ENCODE peak calls at places on chromosomes 2 and 18, in four cellular contexts. One of them, this sample, is unnamed.
A peak's percentile ranks its signal among the peaks of the same experiment; 100 is the strongest.

GRCh38 chr2:28981016-28981441 is at the start of gene TOGARAM2:
- DNase-seq in NCI-H446: no peak
- DNase-seq in GM04503: no peak
- DNase-seq in neural crest cell: no peak
- DNase-seq in this sample: no peak

GRCh38 chr2:235238537-235238936 is 255.3 kb upstream of the AGAP1 start:
- DNase-seq in NCI-H446: no peak
- DNase-seq in GM04503: peak; percentile 77
- DNase-seq in neural crest cell: no peak
- DNase-seq in this sample: no peak

GRCh38 chr2:19607931-19608762 is 249.7 kb upstream of the OSR1 start:
- DNase-seq in NCI-H446: no peak
- DNase-seq in GM04503: peak; percentile 81
- DNase-seq in neural crest cell: no peak
- DNase-seq in this sample: no peak

GRCh38 chr2:104868081-104868806 is 14.3 kb downstream of the POU3F3 start:
- DNase-seq in NCI-H446: no peak
- DNase-seq in GM04503: no peak
- DNase-seq in neural crest cell: no peak
- DNase-seq in this sample: no peak

GRCh38 chr2:147547425-147547824 is 297.4 kb upstream of the ACVR2A start:
- DNase-seq in NCI-H446: no peak
- DNase-seq in GM04503: no peak
- DNase-seq in neural crest cell: no peak
- DNase-seq in this sample: no peak

GRCh38 chr18:79756143-79756500 is 41.6 kb upstream of the KCNG2 start:
- DNase-seq in NCI-H446: no peak
- DNase-seq in GM04503: no peak
- DNase-seq in neural crest cell: no peak
- DNase-seq in this sample: no peak

GRCh38 chr18:58466636-58467205 is 162.2 kb downstream of the ALPK2 start:
- DNase-seq in NCI-H446: no peak
- DNase-seq in GM04503: no peak
- DNase-seq in neural crest cell: no peak
- DNase-seq in this sample: no peak

GRCh38 chr2:197799072-197799471 is 5.3 kb upstream of the PLCL1 start:
- DNase-seq in NCI-H446: no peak
- DNase-seq in GM04503: no peak
- DNase-seq in neural crest cell: no peak
- DNase-seq in this sample: no peak

This sample was measured in glutamatergic neuron.